ENCODE peak calls at places on chromosome 12, in four cellular contexts. N is left ventricle myocardium inferior, H is left lung, I is astrocyte of the cerebellum. U is an unnamed sample.

GRCh38 chr12:32455607-32456063 is 56.3 kb downstream of the FGD4 start:
- DNase-seq in H (no peak), N (no peak), I (peak; percentile 64), U (no peak)

GRCh38 chr12:29589852-29590251 is 92.4 kb upstream of the OVCH1 start:
- DNase-seq in H (no peak), I (no peak), N (no peak), U (no peak)

GRCh38 chr12:55847033-55847432 is 4.3 kb upstream of the MMP19 start:
- DNase-seq in H (peak; percentile 68), I (no peak), N (no peak), U (peak; percentile 88)

GRCh38 chr12:21547437-21547836 is 21.3 kb downstream of the SPX start:
- DNase-seq in I (no peak), N (no peak), H (no peak), U (no peak)

GRCh38 chr12:74365178-74365964 is 172.3 kb upstream of the ATXN7L3B start:
- DNase-seq in H (no peak), N (no peak), I (peak; percentile 31), U (no peak)

GRCh38 chr12:62724947-62725447 is 210.0 kb downstream of the PPM1H start:
- DNase-seq in H (peak; percentile 47), N (no peak), I (peak; percentile 96), U (peak; percentile 93)

GRCh38 chr12:112418248-112418595 is 525 bp upstream of the PTPN11 start:
- DNase-seq in N (no peak), I (no peak), H (no peak), U (no peak)

GRCh38 chr12:55829967-55830600 is 697 bp upstream of the DNAJC14 start:
- DNase-seq in I (no peak), H (peak; percentile 63), N (peak; percentile 57), U (no peak)

GRCh38 chr12:99267038-99267437 is 380.5 kb upstream of the GARIN6 start:
- DNase-seq in N (no peak), I (no peak), H (no peak), U (no peak)

GRCh38 chr12:99260597-99260996 is 387.0 kb upstream of the GARIN6 start:
- DNase-seq in I (no peak), N (no peak), H (no peak), U (no peak)

GRCh38 chr12:99271071-99271470 is 376.5 kb upstream of the GARIN6 start:
- DNase-seq in N (no peak), I (no peak), H (no peak), U (no peak)

GRCh38 chr12:99261256-99261655 is 386.3 kb upstream of the GARIN6 start:
- DNase-seq in H (no peak), N (no peak), I (no peak), U (no peak)

DNA sequence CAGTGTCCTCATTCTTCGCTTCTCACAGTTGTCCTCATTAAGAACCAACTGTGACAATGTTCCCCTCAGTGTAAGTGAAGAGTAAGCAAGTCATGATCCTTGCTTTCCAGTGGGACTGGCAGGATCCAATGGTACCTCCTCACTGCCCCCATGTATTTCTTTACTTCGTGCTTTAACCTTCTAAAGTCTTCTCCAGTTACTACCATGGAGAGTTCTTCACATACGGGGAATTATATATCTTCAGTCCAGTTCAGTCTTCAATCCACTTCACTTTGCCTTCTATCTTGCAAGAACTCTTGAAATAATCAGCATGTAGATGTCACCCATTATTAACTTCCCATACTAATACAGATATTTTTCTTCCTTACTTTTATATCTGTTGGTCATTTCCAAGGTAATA is 381.9 kb upstream of the GARIN6 start:
- DNase-seq in I (no peak), H (no peak), N (no peak), U (no peak)
- H3K4me3 ChIP-seq in I (no peak overlapping the region), H (no peak overlapping the region), N (no peak overlapping the region), U (no peak overlapping the region)

DNA sequence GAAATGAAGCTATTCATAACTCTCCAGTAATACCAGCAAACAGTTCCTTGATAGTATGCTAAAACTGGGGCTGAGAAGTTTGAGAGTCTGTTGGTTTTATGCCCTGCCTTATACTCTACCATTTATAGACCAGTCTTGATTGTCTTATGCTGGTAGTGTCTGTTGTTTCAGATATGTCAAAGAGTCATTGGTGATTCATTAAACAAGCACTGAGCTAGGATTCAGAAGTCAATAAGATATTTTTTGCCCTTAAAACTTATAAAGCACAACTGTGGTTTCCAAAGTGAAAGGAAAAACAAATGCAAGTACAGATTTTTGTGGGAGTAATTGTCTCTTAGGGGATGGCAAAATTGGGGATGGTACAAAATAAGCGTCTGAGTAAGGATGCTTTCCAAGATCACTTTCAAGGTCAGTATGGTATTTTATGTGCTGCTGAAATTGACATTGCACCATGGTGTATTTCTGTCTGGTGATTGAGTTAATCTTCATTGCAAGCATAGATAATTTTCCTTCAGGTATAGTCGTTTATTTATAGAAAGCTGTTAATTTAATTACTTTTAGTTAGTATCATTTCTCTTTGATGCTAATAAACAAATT is 289.5 kb upstream of the E2F7 start:
- DNase-seq in N (no peak), H (no peak), I (no peak), U (peak; percentile 51)
- H3K4me3 ChIP-seq in N (no peak overlapping the region), H (no peak overlapping the region), I (no peak overlapping the region), U (no peak overlapping the region)

DNA sequence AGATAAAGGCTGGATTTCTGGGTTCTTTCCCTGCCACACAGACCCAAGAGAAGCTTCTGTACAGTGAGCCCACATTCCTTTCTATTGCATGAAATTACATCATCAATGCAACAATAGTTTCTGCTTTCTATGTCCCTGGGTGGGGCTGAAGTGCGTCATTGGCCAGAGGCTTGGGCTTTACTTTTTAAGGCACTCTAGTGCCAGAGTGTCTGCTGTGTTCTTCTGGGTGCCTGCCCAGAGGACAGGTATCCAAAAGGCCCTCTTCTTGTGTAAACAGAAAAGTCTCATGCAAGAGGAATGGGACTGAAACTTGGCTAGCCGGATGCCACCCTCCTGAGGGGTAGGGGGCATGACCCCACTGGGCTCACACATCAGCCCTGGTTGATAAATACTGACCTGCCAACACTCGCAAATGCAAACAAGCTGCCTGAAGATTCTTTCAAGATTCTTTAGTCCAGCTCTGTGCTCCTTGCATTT is 5.9 kb downstream of the KRT86 start:
- DNase-seq in H (peak; percentile 87), I (peak; percentile 83), N (no peak), U (peak; percentile 85)
- H3K4me3 ChIP-seq in H (no peak overlapping the region), I (no peak overlapping the region), N (no peak overlapping the region), U (no peak overlapping the region)

DNA sequence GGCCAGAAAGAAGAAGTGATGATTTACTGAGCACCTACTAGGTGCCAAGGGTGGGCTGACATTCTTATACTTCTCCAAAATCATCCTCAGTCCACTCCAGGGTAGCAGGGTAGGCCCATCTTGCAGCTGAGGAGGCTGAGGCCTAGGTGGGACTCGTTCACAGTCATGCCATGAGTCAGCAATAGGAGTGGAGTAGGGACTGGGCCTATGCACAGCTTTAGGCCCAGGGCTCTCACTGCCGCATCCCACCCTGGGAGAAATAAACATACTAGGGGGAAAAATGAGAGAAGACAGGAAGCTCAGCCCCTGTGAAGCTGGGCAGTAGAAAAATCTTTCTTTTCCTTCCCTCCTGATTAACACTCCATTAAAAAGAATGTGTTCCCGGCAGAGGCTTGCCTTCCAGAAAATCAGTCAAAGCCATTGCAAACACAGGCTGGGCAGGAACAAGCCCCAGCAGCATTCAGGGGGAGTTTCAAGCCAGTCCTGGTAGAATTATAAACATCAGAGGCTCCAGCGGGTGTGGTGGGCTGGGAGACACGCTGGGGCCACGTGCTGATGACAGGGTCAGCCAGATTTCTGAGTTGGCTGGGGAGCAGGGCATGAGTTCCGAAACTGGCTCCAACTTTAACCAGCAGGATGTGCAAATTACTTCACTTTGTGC is 1.8 kb downstream of the HSPB8 start:
- DNase-seq in H (peak; percentile 46), I (no peak), N (no peak), U (no peak)
- H3K4me3 ChIP-seq in H (peak overlapping the region; percentile 62), I (peak overlapping the region; percentile 43), N (peak overlapping the region; percentile 77), U (peak overlapping the region; percentile 42)

DNA sequence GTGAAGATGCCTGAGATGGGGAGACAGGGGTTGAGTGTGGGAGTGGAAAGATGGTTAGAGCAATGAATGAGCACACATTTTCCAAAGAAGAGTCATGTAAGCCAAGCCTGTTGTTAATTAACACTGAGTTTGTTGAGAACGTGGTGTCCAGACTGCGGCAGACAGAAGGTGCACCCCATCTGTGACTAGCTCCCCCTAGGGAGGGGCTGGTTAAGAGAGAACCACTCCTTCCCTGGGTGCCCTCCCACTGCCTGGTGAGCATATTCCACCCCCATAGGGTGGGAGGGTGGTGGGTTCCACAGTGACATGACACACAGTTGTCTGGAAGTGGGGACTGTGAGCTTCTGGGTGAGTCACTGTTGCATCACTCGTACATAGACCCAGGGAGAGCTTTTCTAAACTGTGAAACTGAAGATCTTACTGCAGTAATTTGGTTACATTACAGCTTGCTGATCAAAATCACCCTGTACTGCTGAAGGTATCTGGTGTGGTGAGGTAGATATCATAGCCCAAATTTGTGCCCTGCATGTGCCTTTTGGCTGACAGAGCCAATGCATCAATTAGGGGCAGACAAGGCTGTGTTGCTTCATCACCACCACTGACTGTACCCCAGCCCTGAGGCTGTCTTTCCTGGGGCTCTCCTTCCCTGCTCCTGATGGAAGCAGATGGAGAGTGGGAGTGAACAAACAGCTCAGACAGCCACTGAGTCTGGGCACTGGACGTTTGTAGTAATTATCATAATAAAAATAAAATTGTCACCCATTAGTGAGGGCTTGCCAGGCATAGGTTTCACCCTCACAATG is 150.9 kb downstream of the EMP1 start:
- DNase-seq in H (no peak), N (no peak), I (peak; percentile 5), U (peak; percentile 93)
- H3K4me3 ChIP-seq in H (no peak overlapping the region), N (no peak overlapping the region), I (no peak overlapping the region), U (no peak overlapping the region)

GRCh38 chr12:53601296-53601847 is 24.8 kb downstream of the ATF7 start:
- DNase-seq in I (no peak), H (no peak), N (no peak), U (no peak)

GRCh38 chr12:53600490-53601295 is 25.5 kb downstream of the ATF7 start:
- DNase-seq in I (no peak), H (no peak), N (no peak), U (no peak)

GRCh38 chr12:53603196-53603595 is 23.0 kb downstream of the ATF7 start:
- DNase-seq in N (no peak), H (no peak), I (no peak), U (no peak)

GRCh38 chr12:53603804-53604203 is 22.4 kb downstream of the ATF7 start:
- DNase-seq in I (no peak), N (no peak), H (no peak), U (no peak)

DNA sequence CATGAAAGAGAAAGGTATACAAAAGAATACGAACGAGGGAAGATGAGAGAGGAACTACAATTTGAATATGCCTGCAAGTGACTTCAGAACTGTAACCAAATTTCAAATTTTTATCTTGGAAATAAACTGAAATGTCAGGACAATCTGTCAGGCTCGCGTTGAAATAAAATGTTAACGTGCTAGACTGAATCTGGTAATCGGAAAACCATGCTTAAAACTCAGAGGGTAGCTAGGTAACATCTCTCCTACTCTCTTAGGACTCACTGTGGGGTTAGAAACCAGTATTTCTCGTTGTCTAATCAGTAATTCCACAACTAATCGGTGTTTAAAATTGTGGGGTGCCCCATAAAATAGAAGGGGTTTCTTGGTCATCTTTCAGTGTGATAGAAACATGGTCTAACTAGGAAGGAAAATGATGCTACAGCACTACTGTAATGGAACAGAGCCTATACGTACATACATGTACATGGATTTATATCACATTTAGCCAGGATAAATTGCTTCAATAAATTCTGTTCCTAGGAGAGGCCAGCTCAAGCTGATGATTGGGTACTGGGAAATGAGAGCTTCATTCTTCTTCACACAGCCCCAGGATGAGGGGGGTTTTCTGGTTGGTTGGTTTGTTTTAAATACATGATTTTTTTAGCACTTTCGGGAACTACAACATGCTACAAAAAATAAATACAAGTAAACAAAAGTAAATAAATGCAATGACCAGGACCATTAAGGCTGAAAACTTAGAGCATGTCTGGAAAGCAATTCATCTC is 23.8 kb downstream of the ATF7 start:
- DNase-seq in I (no peak), N (no peak), H (no peak), U (no peak)
- H3K4me3 ChIP-seq in I (no peak overlapping the region), N (no peak overlapping the region), H (no peak overlapping the region), U (no peak overlapping the region)